ENCODE peak calls at places on chromosomes 12 and 14, in five cellular contexts. N is cortex of kidney, V is NCI-H2029 treated with DMSO at 0.1 percent for 48 hours, X is hypothalamus, G is Right ventricle myocardium inferior. T is an unnamed sample.

GRCh38 chr12:49364989-49365388 is 2.3 kb upstream of the SPATS2 start:
- DNase-seq in V (no peak), N (no peak), G (no peak), X (no peak), T (no peak)

GRCh38 chr12:948238-948637 is 1.3 kb downstream of the RAD52 start:
- DNase-seq in N (no peak), G (no peak), V (no peak), X (no peak), T (no peak)

GRCh38 chr12:10169094-10169493 is 2.8 kb downstream of the OLR1 start:
- DNase-seq in V (no peak), N (no peak), G (no peak), X (no peak), T (no peak)

GRCh38 chr14:103334644-103335603 is 887 bp downstream of the EIF5 start:
- DNase-seq in N (no peak), V (no peak), X (peak), G (peak), T (no peak)

GRCh38 chr12:131340616-131341210 is 370.2 kb upstream of the SFSWAP start:
- DNase-seq in V (no peak), N (no peak), G (no peak), X (no peak), T (no peak)

GRCh38 chr12:116879509-116880212 is 1.6 kb downstream of the HRK start:
- DNase-seq in N (no peak), G (no peak), X (no peak), V (no peak), T (no peak)

GRCh38 chr12:26810330-26810729 is 22.7 kb downstream of the ITPR2 start:
- DNase-seq in G (peak), N (no peak), V (no peak), X (no peak), T (no peak)

GRCh38 chr14:36302823-36303222 is 17.6 kb downstream of the MBIP start:
- DNase-seq in N (no peak), G (no peak), X (no peak), V (no peak), T (no peak)

GRCh38 chr12:30643366-30643765 is 52.3 kb downstream of the IPO8 start:
- DNase-seq in G (no peak), V (no peak), N (no peak), X (no peak), T (no peak)

GRCh38 chr12:104454997-104455396 is 1.8 kb upstream of the CHST11 start:
- DNase-seq in N (no peak), G (no peak), V (no peak), X (no peak), T (no peak)

GRCh38 chr14:31006703-31007102 is 18.7 kb upstream of the AP4S1 start:
- DNase-seq in X (no peak), V (no peak), N (no peak), G (no peak), T (no peak)

T was measured in DMS153.